ENCODE peak calls at places on chromosome 6, in seven cellular contexts. K is effector memory CD4-positive, alpha-beta T cell; G is activated CD8-positive, alpha-beta memory T cell treated with anti-CD3 and anti-CD28 coated beads, Interleukin-2, amount 50 U/mL, for 4 hours; Y is activated CD4-positive, alpha-beta T cell treated with anti-CD3 and anti-CD28 coated beads, Interleukin-2, amount 50 U/mL, for 24 hours; Z is dermis blood vessel endothelial cell; X is T follicular helper cell; U is Ammon's horn. S is an unnamed sample.
A peak's percentile ranks its signal among the peaks of the same experiment; 100 is the strongest.

GRCh38 chr6:132669690-132670291 is 10.8 kb upstream of the TAAR1 start:
- DNase-seq in Z (peak; percentile 60), X (no peak), G (no peak), Y (no peak), K (no peak), U (peak; percentile 16), S (no peak)

GRCh38 chr6:17580518-17581048 is 19.5 kb upstream of the FAM8A1 start:
- DNase-seq in Y (no peak), K (no peak), Z (peak; percentile 62), G (peak; percentile 30), U (peak; percentile 50), X (no peak), S (no peak)

GRCh38 chr6:1864496-1864895 is 254.8 kb downstream of the FOXC1 start:
- DNase-seq in Y (no peak), X (no peak), K (no peak), U (no peak), Z (no peak), G (no peak), S (no peak)

GRCh38 chr6:44390158-44390683 is 2.7 kb downstream of the CDC5L start:
- DNase-seq in Y (no peak), K (no peak), Z (no peak), X (no peak), G (no peak), U (no peak), S (no peak)

GRCh38 chr6:14804444-14805210 is 441.2 kb upstream of the JARID2 start:
- DNase-seq in U (peak; percentile 88), Z (peak; percentile 26), X (no peak), K (no peak), G (no peak), Y (no peak), S (peak; percentile 88)

GRCh38 chr6:110359554-110359953 is 1.4 kb upstream of the METTL24 start:
- DNase-seq in U (no peak), K (no peak), G (no peak), X (no peak), Z (no peak), Y (no peak), S (no peak)

GRCh38 chr6:17418281-17419188 is 25.1 kb downstream of the CAP2 start:
- DNase-seq in Y (no peak), G (no peak), Z (no peak), X (no peak), K (no peak), U (peak; percentile 45), S (no peak)

GRCh38 chr6:130001229-130001554 is 17.2 kb upstream of the L3MBTL3 start:
- DNase-seq in U (no peak), K (no peak), Z (no peak), X (no peak), G (no peak), Y (no peak), S (no peak)

GRCh38 chr6:14240411-14241166 is 123.0 kb downstream of the CD83 start:
- DNase-seq in X (no peak), Z (no peak), G (no peak), Y (no peak), K (no peak), U (no peak), S (no peak)

GRCh38 chr6:142945071-142945445 is at the start of gene HIVEP2:
- DNase-seq in K (peak; percentile 83), Y (peak; percentile 81), X (peak; percentile 83), U (peak; percentile 80), G (peak; percentile 89), Z (peak; percentile 90), S (peak; percentile 86)

GRCh38 chr6:16286151-16286522 is 47.8 kb downstream of the GMPR start:
- DNase-seq in K (peak; percentile 6), Y (no peak), U (peak; percentile 75), X (peak; percentile 3), G (peak; percentile 23), Z (peak; percentile 76), S (no peak)

GRCh38 chr6:44047801-44048200 is 79.5 kb downstream of the MRPL14 start:
- DNase-seq in X (no peak), Y (no peak), U (no peak), Z (no peak), K (no peak), G (no peak), S (no peak)

GRCh38 chr6:16760536-16761468 is at the start of gene ATXN1:
- DNase-seq in G (peak; percentile 51), K (peak; percentile 38), Z (peak; percentile 70), X (peak; percentile 46), U (peak; percentile 52), Y (peak; percentile 24), S (peak; percentile 74)

GRCh38 chr6:129186988-129187387 is 304.1 kb downstream of the LAMA2 start:
- DNase-seq in X (no peak), Y (no peak), Z (peak; percentile 85), U (no peak), G (no peak), K (no peak), S (no peak)

GRCh38 chr6:164628302-164628931 is 681.0 kb downstream of the C6orf118 start:
- DNase-seq in Z (no peak), U (no peak), X (no peak), K (no peak), G (no peak), Y (no peak), S (no peak)

GRCh38 chr6:124903797-124904196 is 58.4 kb upstream of the RNF217 start:
- DNase-seq in G (no peak), X (no peak), U (no peak), Y (no peak), K (no peak), Z (no peak), S (no peak)

GRCh38 chr6:34556031-34556471 is at the start of gene SPDEF:
- DNase-seq in U (no peak), Y (no peak), Z (no peak), K (no peak), G (no peak), X (no peak), S (no peak)